ENCODE peak calls at places on chromosomes 5 and 9, in nine cellular contexts. J is tibial nerve; R is heart left ventricle; H is GM23338; Y is breast epithelium; N is CD4-positive, CD25-positive, alpha-beta regulatory T cell; K is psoas muscle; M is neural progenitor cell; W is CD8-positive, alpha-beta memory T cell. V is an unnamed sample.

GRCh38 chr5:44644628-44645027 is 164.1 kb upstream of the MRPS30 start:
- DNase-seq in W (no peak), H (no peak), N (no peak), M (no peak), J (no peak), Y (no peak), R (no peak), K (no peak), V (no peak)

GRCh38 chr5:154966081-154966841 is 25.4 kb downstream of the MRPL22 start:
- DNase-seq in N (no peak), M (no peak), Y (no peak), K (no peak), R (no peak), W (no peak), H (no peak), J (no peak), V (no peak)

GRCh38 chr5:116514521-116514920 is 60.1 kb downstream of the SEMA6A start:
- DNase-seq in Y (no peak), H (no peak), W (no peak), R (no peak), M (no peak), N (no peak), J (no peak), K (no peak), V (no peak)

GRCh38 chr5:156469636-156470035 is 142.7 kb downstream of the SGCD start:
- DNase-seq in K (no peak), W (no peak), M (no peak), R (no peak), J (no peak), H (no peak), N (no peak), Y (no peak), V (no peak)

GRCh38 chr9:123656565-123656964 is 273.4 kb downstream of the DENND1A start:
- DNase-seq in R (no peak), M (no peak), K (no peak), J (no peak), W (no peak), N (no peak), Y (no peak), H (no peak), V (no peak)

GRCh38 chr5:95823738-95824609 is 1.4 kb upstream of the GLRX start:
- DNase-seq in M (no peak), J (peak; percentile 64), W (peak; percentile 51), R (peak; percentile 74), N (peak; percentile 92), H (peak; percentile 24), Y (no peak), K (peak; percentile 75), V (peak; percentile 74)

GRCh38 chr9:114282926-114283325 is 40.0 kb upstream of the ORM1 start:
- DNase-seq in H (no peak), K (no peak), R (peak; percentile 17), M (no peak), N (peak; percentile 21), Y (no peak), J (no peak), W (no peak), V (peak; percentile 14)

GRCh38 chr5:75054110-75054930 is 2.0 kb upstream of the GCNT4 start:
- DNase-seq in N (no peak), M (peak; percentile 72), Y (no peak), H (peak; percentile 87), J (peak; percentile 30), R (peak; percentile 35), W (no peak), K (peak; percentile 33), V (peak; percentile 46)

GRCh38 chr5:77847814-77848290 is 71.7 kb upstream of the TBCA start:
- DNase-seq in Y (no peak), J (no peak), R (no peak), H (peak; percentile 94), W (no peak), K (no peak), N (no peak), M (peak; percentile 96), V (no peak)

GRCh38 chr5:79418276-79418675 is 95.7 kb downstream of the HOMER1 start:
- DNase-seq in H (no peak), Y (no peak), W (no peak), M (no peak), K (no peak), N (no peak), J (no peak), R (no peak), V (no peak)

GRCh38 chr9:121055642-121056143 is 5.6 kb upstream of the C5 start:
- DNase-seq in H (peak; percentile 87), N (no peak), M (peak; percentile 44), W (no peak), K (no peak), R (no peak), Y (no peak), J (no peak), V (peak; percentile 72)

DNA sequence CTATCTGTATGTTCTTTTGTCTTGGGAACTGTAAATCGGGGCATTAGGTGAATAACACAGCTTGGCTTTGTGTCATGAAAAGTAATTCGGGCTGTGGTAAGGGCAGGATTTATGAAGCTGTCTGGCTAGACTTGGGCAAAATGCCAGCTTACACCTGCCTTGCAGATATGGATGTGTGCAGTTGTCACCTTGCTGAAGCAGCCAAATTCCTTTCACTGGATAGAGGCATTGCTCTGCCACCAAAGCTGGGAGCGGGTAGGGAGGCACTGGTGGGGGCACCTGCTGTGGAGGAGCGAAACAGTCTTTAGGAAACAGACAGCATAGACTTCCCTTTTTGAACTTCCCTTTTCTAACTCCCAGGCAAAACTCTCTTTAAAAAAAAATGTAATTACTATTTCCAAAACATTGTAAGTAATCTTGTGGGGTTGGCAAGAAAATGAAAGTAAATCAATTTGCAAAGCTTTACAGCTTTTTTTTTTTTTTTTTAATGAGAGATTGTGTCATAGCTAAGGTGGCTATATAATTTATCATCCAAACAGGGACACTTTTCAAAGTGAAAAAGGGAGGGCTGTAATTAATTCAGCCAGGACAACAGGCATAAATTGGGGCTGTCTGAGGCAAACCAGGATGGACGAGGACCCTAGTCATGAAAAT is 545.3 kb downstream of the CSNK1G3 start:
- DNase-seq in N (no peak), K (peak; percentile 19), Y (peak; percentile 49), W (no peak), M (no peak), H (no peak), R (peak; percentile 31), J (no peak), V (peak; percentile 23)
- H3K4me3 ChIP-seq in N (no peak overlapping the region), K (peak overlapping the region; percentile 9), Y (peak overlapping the region; percentile 20), W (no peak overlapping the region), M (no peak overlapping the region), H (no peak overlapping the region), R (peak overlapping the region; percentile 24), J (no peak overlapping the region), V (no peak overlapping the region)

GRCh38 chr9:19637084-19637483 is 151.8 kb downstream of the SLC24A2 start:
- DNase-seq in M (no peak), N (no peak), R (no peak), W (no peak), K (no peak), Y (no peak), H (no peak), J (no peak), V (no peak)

GRCh38 chr9:19643875-19644274 is 145.0 kb downstream of the SLC24A2 start:
- DNase-seq in Y (no peak), W (no peak), M (no peak), K (no peak), H (no peak), N (no peak), R (no peak), J (no peak), V (no peak)

GRCh38 chr9:19642256-19642655 is 146.6 kb downstream of the SLC24A2 start:
- DNase-seq in N (no peak), H (no peak), K (no peak), Y (no peak), W (no peak), M (no peak), J (no peak), R (no peak), V (no peak)

GRCh38 chr9:19641046-19641445 is 147.8 kb downstream of the SLC24A2 start:
- DNase-seq in J (no peak), M (peak; percentile 36), W (no peak), K (no peak), R (no peak), N (no peak), H (peak; percentile 52), Y (no peak), V (no peak)

GRCh38 chr9:19640023-19640422 is 148.8 kb downstream of the SLC24A2 start:
- DNase-seq in K (no peak), M (no peak), H (no peak), N (no peak), W (no peak), J (no peak), R (no peak), Y (no peak), V (no peak)
- H3K27ac ChIP-seq in K (no peak overlapping the region), M (no peak overlapping the region), H (no peak overlapping the region), N (no peak overlapping the region), W (no peak overlapping the region), J (no peak overlapping the region), R (no peak overlapping the region), Y (no peak overlapping the region), V (no peak overlapping the region)

GRCh38 chr5:60675286-60675685 is 24.7 kb downstream of the DEPDC1B start:
- DNase-seq in M (no peak), H (no peak), Y (no peak), W (no peak), K (no peak), N (no peak), J (no peak), R (no peak), V (no peak)
- H3K4me1 ChIP-seq in M (peaks cover 8% of the 10 kb centered on the region), H (no peaks in the 10 kb centered on the region), Y (no peaks in the 10 kb centered on the region), W (no peaks in the 10 kb centered on the region), K (no peaks in the 10 kb centered on the region), N (no peaks in the 10 kb centered on the region), J (no peaks in the 10 kb centered on the region), R (no peaks in the 10 kb centered on the region), V (peaks cover 8% of the 10 kb centered on the region)

DNA sequence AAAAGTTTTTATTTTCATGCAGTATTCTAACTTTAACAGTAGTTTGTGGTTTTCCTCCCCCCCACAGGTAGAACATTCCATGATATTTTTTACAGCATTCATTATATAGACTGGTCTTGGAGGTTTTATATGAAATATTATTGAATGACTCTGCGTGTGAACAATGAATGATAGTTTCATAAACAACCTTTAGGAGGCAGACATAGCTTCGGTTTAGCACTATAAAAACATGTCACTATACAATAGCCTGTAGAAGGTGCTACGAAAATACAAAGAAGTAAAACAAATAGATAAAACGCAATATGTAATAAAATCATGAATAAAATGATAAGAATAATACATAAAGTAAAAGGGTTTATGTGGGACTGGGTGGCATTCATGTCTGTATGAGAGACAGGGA is 8.5 kb downstream of the KLF4 start:
- DNase-seq in N (no peak), M (no peak), R (no peak), H (no peak), Y (no peak), J (no peak), W (no peak), K (no peak), V (no peak)
- H3K4me3 ChIP-seq in N (no peak overlapping the region), M (no peak overlapping the region), R (peak overlapping the region; percentile 7), H (no peak overlapping the region), Y (no peak overlapping the region), J (no peak overlapping the region), W (no peak overlapping the region), K (peak overlapping the region; percentile 45), V (no peak overlapping the region)

GRCh38 chr5:132444841-132445639 is 45.5 kb downstream of the IRF1 start:
- DNase-seq in J (no peak), H (no peak), Y (no peak), K (no peak), W (no peak), R (no peak), N (no peak), M (no peak), V (no peak)
- H3K27ac ChIP-seq in J (peak overlapping the region; percentile 84), H (no peak overlapping the region), Y (peak overlapping the region; percentile 82), K (peak overlapping the region; percentile 44), W (no peak overlapping the region), R (peak overlapping the region; percentile 69), N (no peak overlapping the region), M (no peak overlapping the region), V (no peak overlapping the region)

GRCh38 chr5:93793159-93793781 is 51.9 kb upstream of the POU5F2 start:
- DNase-seq in H (no peak), Y (no peak), W (no peak), J (no peak), R (no peak), N (no peak), K (no peak), M (no peak), V (no peak)
- H3K4me1 ChIP-seq in H (peaks cover 4% of the 10 kb centered on the region), Y (no peaks in the 10 kb centered on the region), W (no peaks in the 10 kb centered on the region), J (no peaks in the 10 kb centered on the region), R (no peaks in the 10 kb centered on the region), N (no peaks in the 10 kb centered on the region), K (no peaks in the 10 kb centered on the region), M (no peaks in the 10 kb centered on the region), V (no peaks in the 10 kb centered on the region)